ENCODE peak calls at places on chromosomes 5 and 9, in six cellular contexts. J, C, E, D, P and N are unnamed samples.

GRCh38 chr9:129138476-129139232 is 27.4 kb downstream of the PTPA start:
- DNase-seq in E (no peak), D (peak; percentile 40), P (no peak), C (no peak), J (no peak), N (peak; percentile 79)

GRCh38 chr5:95812100-95812472 is 10.4 kb downstream of the GLRX start:
- DNase-seq in J (no peak), C (no peak), E (no peak), P (peak; percentile 55), D (peak; percentile 74), N (peak; percentile 88)

GRCh38 chr5:32100230-32100629 is 73.9 kb downstream of the GOLPH3 start:
- DNase-seq in D (no peak), E (no peak), C (no peak), P (no peak), J (peak; percentile 14), N (peak; percentile 15)

GRCh38 chr9:12817702-12818101 is 42.9 kb downstream of the LURAP1L start:
- DNase-seq in J (no peak), D (peak; percentile 55), C (no peak), E (no peak), P (no peak), N (peak; percentile 79)

GRCh38 chr9:93898502-93899426 is 56.4 kb downstream of the BARX1 start:
- DNase-seq in C (no peak), J (no peak), E (no peak), D (no peak), P (no peak), N (no peak)

GRCh38 chr5:12845549-12846159 is 941.4 kb upstream of the CTNND2 start:
- DNase-seq in E (no peak), D (no peak), J (peak; percentile 10), C (no peak), P (no peak), N (no peak)

GRCh38 chr9:114763220-114763619 is 42.6 kb downstream of the TNFSF15 start:
- DNase-seq in P (no peak), D (no peak), J (no peak), C (no peak), E (no peak), N (no peak)

GRCh38 chr5:1781726-1782384 is 17.8 kb downstream of the MRPL36 start:
- DNase-seq in J (no peak), P (no peak), D (no peak), E (no peak), C (no peak), N (no peak)

GRCh38 chr5:151042453-151043093 is 22.2 kb downstream of the GPX3 start:
- DNase-seq in D (no peak), E (no peak), P (no peak), C (no peak), J (no peak), N (no peak)

GRCh38 chr9:131403493-131403773 is 9.5 kb downstream of the PRRC2B start:
- DNase-seq in E (no peak), P (no peak), J (no peak), C (no peak), D (no peak), N (no peak)

GRCh38 chr5:126186210-126186609 is 237.0 kb upstream of the GRAMD2B start:
- DNase-seq in J (no peak), C (no peak), P (no peak), D (no peak), E (no peak), N (peak; percentile 4)

GRCh38 chr9:72497476-72498065 is 23.8 kb upstream of the TMC1 start:
- DNase-seq in C (no peak), J (no peak), P (no peak), D (no peak), E (no peak), N (no peak)

GRCh38 chr5:60810438-60811085 is 33.5 kb downstream of the ELOVL7 start:
- DNase-seq in J (peak; percentile 26), E (no peak), D (no peak), C (no peak), P (peak; percentile 58), N (no peak)

GRCh38 chr5:171484460-171484899 is 65.0 kb downstream of the FGF18 start:
- DNase-seq in D (no peak), J (no peak), P (no peak), C (no peak), E (no peak), N (peak; percentile 20)

GRCh38 chr5:53902524-53902923 is 342.1 kb downstream of the NDUFS4 start:
- DNase-seq in P (no peak), E (no peak), C (no peak), J (no peak), D (no peak), N (no peak)

GRCh38 chr9:82923410-82924242 is 139.3 kb downstream of the RASEF start:
- DNase-seq in D (no peak), E (no peak), C (no peak), P (peak; percentile 44), J (no peak), N (no peak)

GRCh38 chr9:21070171-21070571 is 7.6 kb downstream of the IFNB1 start:
- DNase-seq in D (peak; percentile 98), E (no peak), P (peak; percentile 62), C (no peak), J (peak; percentile 54), N (peak; percentile 95)

GRCh38 chr5:142807378-142807911 is 37.3 kb downstream of the ARHGAP26 start:
- DNase-seq in P (no peak), C (no peak), D (no peak), J (peak; percentile 66), E (no peak), N (no peak)

GRCh38 chr9:88852794-88853193 is 138.5 kb upstream of the S1PR3 start:
- DNase-seq in J (peak; percentile 87), C (no peak), E (no peak), D (peak; percentile 95), P (peak; percentile 71), N (peak; percentile 93)

GRCh38 chr9:14768561-14769234 is 46.2 kb upstream of the CER1 start:
- DNase-seq in C (peak; percentile 63), P (peak; percentile 15), J (peak; percentile 75), D (peak; percentile 51), E (no peak), N (peak; percentile 56)

GRCh38 chr5:97071101-97071500 is 71.3 kb downstream of the LIX1 start:
- DNase-seq in P (no peak), J (no peak), C (no peak), D (peak; percentile 93), E (no peak), N (peak; percentile 38)

DNA sequence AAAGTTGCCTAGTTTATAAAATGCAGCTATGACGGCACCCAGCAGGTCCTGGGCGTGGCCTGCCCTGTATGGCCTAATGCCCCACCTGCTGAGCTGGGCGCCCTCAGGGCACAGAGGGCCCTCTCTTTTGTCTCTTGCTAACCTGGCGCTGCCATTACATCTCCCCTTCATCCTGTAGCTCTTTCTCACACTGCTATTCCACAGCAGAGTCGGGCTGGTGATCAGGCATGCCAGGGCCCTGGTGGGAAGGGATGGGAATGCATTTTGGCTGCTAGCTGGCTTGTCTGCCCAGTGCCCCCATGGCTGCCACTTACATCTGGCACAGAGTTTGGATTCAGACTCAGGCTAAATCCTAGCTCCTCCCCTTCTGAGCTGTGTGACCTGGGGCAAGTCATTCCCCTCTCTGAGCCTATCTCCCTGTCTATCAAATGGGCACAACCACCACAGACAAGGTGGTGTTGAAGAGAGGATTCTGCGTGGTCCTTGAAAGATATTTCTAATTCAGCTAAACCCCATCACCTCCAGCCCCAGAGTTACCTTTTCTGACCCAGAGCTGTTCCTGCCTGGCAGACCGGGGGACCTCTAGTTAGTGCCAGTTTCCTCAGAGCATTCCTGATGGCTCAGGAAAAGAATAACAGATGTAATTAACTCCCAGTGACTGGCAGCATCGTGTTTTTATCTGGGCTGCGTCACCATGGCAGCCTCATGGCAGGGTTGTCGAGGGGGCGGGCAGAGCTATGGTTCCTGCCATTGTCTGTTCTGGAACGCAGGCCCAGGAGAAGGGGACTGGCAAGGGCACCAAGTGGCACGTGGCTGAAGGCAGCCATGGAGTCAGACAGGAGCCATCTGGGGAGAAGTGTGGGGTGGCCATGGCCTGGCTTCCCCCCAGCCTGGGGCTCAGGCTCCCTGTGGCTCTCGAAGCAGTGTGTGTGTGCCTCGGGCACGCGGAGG is 6.3 kb downstream of the PRR7 start:
- DNase-seq in J (no peak), P (no peak), E (no peak), D (no peak), C (no peak), N (peak; percentile 12)
- H3K4me3 ChIP-seq in J (no peak overlapping the region), P (no peak overlapping the region), E (no peak overlapping the region), D (no peak overlapping the region), C (no peak overlapping the region), N (no peak overlapping the region)

GRCh38 chr5:173055042-173055721 is 970 bp upstream of the CREBRF start:
- DNase-seq in E (no peak), P (no peak), D (no peak), J (no peak), C (no peak), N (no peak)

GRCh38 chr5:173051746-173052145 is 4.4 kb upstream of the CREBRF start:
- DNase-seq in E (no peak), C (no peak), P (no peak), J (no peak), D (peak; percentile 83), N (peak; percentile 40)

GRCh38 chr5:173055722-173055982 is 500 bp upstream of the CREBRF start:
- DNase-seq in D (no peak), J (no peak), P (peak; percentile 18), E (no peak), C (no peak), N (no peak)

GRCh38 chr5:173050791-173051190 is 5.4 kb upstream of the CREBRF start:
- DNase-seq in P (no peak), J (no peak), D (peak; percentile 52), C (no peak), E (no peak), N (peak; percentile 25)

DNA sequence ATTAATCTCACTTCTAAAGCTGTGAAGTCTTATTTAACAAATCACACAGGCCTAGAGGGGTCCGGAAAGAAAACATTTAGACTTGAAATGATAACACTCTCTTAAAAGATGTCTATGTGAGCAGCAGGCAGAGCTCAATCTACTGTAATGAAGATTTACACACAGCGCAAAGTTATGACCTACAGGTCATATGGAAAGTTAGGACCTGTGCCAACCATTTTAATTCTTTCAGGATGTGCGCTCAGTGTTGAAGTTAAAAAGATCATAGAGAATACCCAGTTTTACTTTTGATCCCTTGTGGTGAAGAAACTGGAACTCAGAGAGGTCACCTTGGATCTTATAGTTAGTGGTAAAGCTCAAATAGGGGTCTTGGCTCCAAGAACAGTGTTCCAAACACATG is 3.1 kb upstream of the CREBRF start:
- DNase-seq in P (no peak), C (no peak), E (no peak), D (no peak), J (no peak), N (no peak)
- H2AK5ac ChIP-seq in P (no peak overlapping the region), C (no peak overlapping the region), E (no peak overlapping the region), D (peak overlapping the region; percentile 43), J (no peak overlapping the region), N (no peak overlapping the region)

GRCh38 chr5:110945874-110946436 is 125.6 kb upstream of the TSLP start:
- DNase-seq in P (no peak), D (no peak), J (no peak), C (no peak), E (no peak), N (no peak)

DNA sequence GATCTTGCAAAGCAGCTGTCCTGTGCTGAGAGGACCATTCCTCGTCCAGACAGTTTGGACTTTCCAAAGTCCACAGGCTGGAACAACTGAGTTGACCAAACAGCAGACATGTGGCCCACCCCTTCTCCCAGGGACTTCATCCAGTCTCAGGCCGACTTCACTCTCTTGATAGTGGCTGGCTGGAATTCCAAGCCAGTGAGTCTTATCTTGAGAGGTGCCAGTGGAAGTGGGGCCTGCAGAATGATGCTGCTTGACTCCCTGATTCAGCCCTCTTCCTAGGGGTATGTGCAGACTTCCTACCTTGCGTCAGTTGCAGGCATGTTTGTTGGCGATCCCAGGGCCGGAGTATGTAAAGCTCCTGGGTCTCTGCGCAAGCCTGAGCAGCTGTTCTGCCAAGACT is 131.4 kb upstream of the TSLP start:
- DNase-seq in D (peak; percentile 48), C (no peak), P (no peak), J (no peak), E (no peak), N (no peak)
- H3K4me3 ChIP-seq in D (no peak overlapping the region), C (no peak overlapping the region), P (no peak overlapping the region), J (no peak overlapping the region), E (no peak overlapping the region), N (no peak overlapping the region)

GRCh38 chr5:116864838-116865190 is 290.2 kb upstream of the SEMA6A start:
- DNase-seq in J (no peak), P (no peak), E (no peak), C (no peak), D (no peak), N (no peak)
- H2AK5ac ChIP-seq in J (no peak overlapping the region), P (no peak overlapping the region), E (no peak overlapping the region), C (no peak overlapping the region), D (no peak overlapping the region), N (no peak overlapping the region)